ENCODE peak calls at places on chromosome 22, in four cellular contexts. One of them, this sample, is unnamed.

GRCh38 chr22:33723915-33724314 is 196.4 kb downstream of the LARGE1 start:
- DNase-seq in SK-N-SH: no peak
- DNase-seq in endothelial cell of umbilical vein: no peak
- DNase-seq in GM23338: no peak
- DNase-seq in this sample: no peak

GRCh38 chr22:22397292-22397870 is 111.2 kb downstream of the ZNF280B start:
- DNase-seq in SK-N-SH: no peak
- DNase-seq in endothelial cell of umbilical vein: no peak
- DNase-seq in GM23338: peak; percentile 15
- DNase-seq in this sample: no peak

GRCh38 chr22:41847300-41847699 is 14.4 kb downstream of the SREBF2 start:
- DNase-seq in SK-N-SH: no peak
- DNase-seq in endothelial cell of umbilical vein: no peak
- DNase-seq in GM23338: no peak
- DNase-seq in this sample: no peak

GRCh38 chr22:29266564-29267461 is 968 bp downstream of the RHBDD3 start:
- DNase-seq in SK-N-SH: peak; percentile 49
- DNase-seq in endothelial cell of umbilical vein: peak; percentile 20
- DNase-seq in GM23338: peak; percentile 17
- DNase-seq in this sample: peak; percentile 79

GRCh38 chr22:20258584-20259335 is 9.4 kb downstream of the RTN4R start:
- DNase-seq in SK-N-SH: peak; percentile 50
- DNase-seq in endothelial cell of umbilical vein: no peak
- DNase-seq in GM23338: peak; percentile 45
- DNase-seq in this sample: no peak

GRCh38 chr22:42080287-42080686 is 787 bp downstream of the SMDT1 start:
- DNase-seq in SK-N-SH: peak; percentile 44
- DNase-seq in endothelial cell of umbilical vein: peak; percentile 68
- DNase-seq in GM23338: peak; percentile 53
- DNase-seq in this sample: peak; percentile 82

GRCh38 chr22:21686634-21687393 is 21.0 kb downstream of the PPIL2 start:
- DNase-seq in SK-N-SH: no peak
- DNase-seq in endothelial cell of umbilical vein: no peak
- DNase-seq in GM23338: no peak
- DNase-seq in this sample: no peak

GRCh38 chr22:45240137-45240809 is 421 bp downstream of the KIAA0930 start:
- DNase-seq in SK-N-SH: peak; percentile 78
- DNase-seq in endothelial cell of umbilical vein: peak; percentile 23
- DNase-seq in GM23338: peak; percentile 53
- DNase-seq in this sample: peak; percentile 92

GRCh38 chr22:49958462-49958921 is 2.1 kb upstream of the PIM3 start:
- DNase-seq in SK-N-SH: no peak
- DNase-seq in endothelial cell of umbilical vein: no peak
- DNase-seq in GM23338: no peak
- DNase-seq in this sample: peak; percentile 76

GRCh38 chr22:48740731-48741405 is 1086.8 kb downstream of the BRD1 start:
- DNase-seq in SK-N-SH: no peak
- DNase-seq in endothelial cell of umbilical vein: no peak
- DNase-seq in GM23338: no peak
- DNase-seq in this sample: peak; percentile 57

GRCh38 chr22:49768511-49768910 is 59.2 kb downstream of the BRD1 start:
- DNase-seq in SK-N-SH: no peak
- DNase-seq in endothelial cell of umbilical vein: no peak
- DNase-seq in GM23338: no peak
- DNase-seq in this sample: peak; percentile 64

GRCh38 chr22:33274941-33275443 is 216.8 kb upstream of the SYN3 start:
- DNase-seq in SK-N-SH: peak; percentile 30
- DNase-seq in endothelial cell of umbilical vein: no peak
- DNase-seq in GM23338: no peak
- DNase-seq in this sample: no peak

GRCh38 chr22:20430641-20431519 is 6.7 kb downstream of the SCARF2 start:
- DNase-seq in SK-N-SH: peak; percentile 57
- DNase-seq in endothelial cell of umbilical vein: peak; percentile 44
- DNase-seq in GM23338: peak; percentile 87
- DNase-seq in this sample: peak; percentile 89

GRCh38 chr22:23533771-23534191 is 46.3 kb downstream of the IGLL1 start:
- DNase-seq in SK-N-SH: no peak
- DNase-seq in endothelial cell of umbilical vein: no peak
- DNase-seq in GM23338: peak; percentile 74
- DNase-seq in this sample: peak; percentile 54

GRCh38 chr22:23837911-23838685 is 708 bp downstream of the DERL3 start:
- DNase-seq in SK-N-SH: peak; percentile 10
- DNase-seq in endothelial cell of umbilical vein: no peak
- DNase-seq in GM23338: peak; percentile 60
- DNase-seq in this sample: peak; percentile 88

GRCh38 chr22:49550766-49551362 is 276.8 kb downstream of the BRD1 start:
- DNase-seq in SK-N-SH: no peak
- DNase-seq in endothelial cell of umbilical vein: no peak
- DNase-seq in GM23338: no peak
- DNase-seq in this sample: peak; percentile 30

GRCh38 chr22:19448739-19449421 is 1.4 kb upstream of the C22orf39 start:
- DNase-seq in SK-N-SH: no peak
- DNase-seq in endothelial cell of umbilical vein: no peak
- DNase-seq in GM23338: no peak
- DNase-seq in this sample: no peak

GRCh38 chr22:19874307-19875060 is 19.8 kb upstream of the GNB1L start:
- DNase-seq in SK-N-SH: peak; percentile 31
- DNase-seq in endothelial cell of umbilical vein: peak; percentile 77
- DNase-seq in GM23338: peak; percentile 34
- DNase-seq in this sample: peak; percentile 75

GRCh38 chr22:23911318-23911980 is 17.3 kb downstream of the MIF start:
- DNase-seq in SK-N-SH: no peak
- DNase-seq in endothelial cell of umbilical vein: no peak
- DNase-seq in GM23338: no peak
- DNase-seq in this sample: no peak

GRCh38 chr22:23534201-23534850 is 45.8 kb downstream of the IGLL1 start:
- DNase-seq in SK-N-SH: peak; percentile 28
- DNase-seq in endothelial cell of umbilical vein: no peak
- DNase-seq in GM23338: no peak
- DNase-seq in this sample: peak; percentile 69

GRCh38 chr22:41526802-41527799 is 17.2 kb downstream of the POLR3H start:
- DNase-seq in SK-N-SH: peak; percentile 64
- DNase-seq in endothelial cell of umbilical vein: no peak
- DNase-seq in GM23338: peak; percentile 70
- DNase-seq in this sample: peak; percentile 90

GRCh38 chr22:47623740-47624103 is 861.3 kb downstream of the TBC1D22A start:
- DNase-seq in SK-N-SH: no peak
- DNase-seq in endothelial cell of umbilical vein: no peak
- DNase-seq in GM23338: no peak
- DNase-seq in this sample: no peak

GRCh38 chr22:19488884-19489843 is 9.4 kb downstream of the CDC45 start:
- DNase-seq in SK-N-SH: peak; percentile 57
- DNase-seq in endothelial cell of umbilical vein: peak; percentile 25
- DNase-seq in GM23338: no peak
- DNase-seq in this sample: no peak

GRCh38 chr22:40485813-40486610 is 115.6 kb downstream of the SGSM3 start:
- DNase-seq in SK-N-SH: no peak
- DNase-seq in endothelial cell of umbilical vein: no peak
- DNase-seq in GM23338: no peak
- DNase-seq in this sample: no peak

GRCh38 chr22:48578138-48579034 is 1249.3 kb downstream of the BRD1 start:
- DNase-seq in SK-N-SH: no peak
- DNase-seq in endothelial cell of umbilical vein: no peak
- DNase-seq in GM23338: no peak
- DNase-seq in this sample: no peak

GRCh38 chr22:49670610-49671330 is 156.9 kb downstream of the BRD1 start:
- DNase-seq in SK-N-SH: peak; percentile 63
- DNase-seq in endothelial cell of umbilical vein: no peak
- DNase-seq in GM23338: no peak
- DNase-seq in this sample: peak; percentile 73

GRCh38 chr22:47152236-47152635 is 389.8 kb downstream of the TBC1D22A start:
- DNase-seq in SK-N-SH: no peak
- DNase-seq in endothelial cell of umbilical vein: no peak
- DNase-seq in GM23338: no peak
- DNase-seq in this sample: no peak

GRCh38 chr22:41003041-41003440 is 51.9 kb downstream of the RBX1 start:
- DNase-seq in SK-N-SH: no peak
- DNase-seq in endothelial cell of umbilical vein: no peak
- DNase-seq in GM23338: peak; percentile 24
- DNase-seq in this sample: no peak

GRCh38 chr22:47407626-47408025 is 645.2 kb downstream of the TBC1D22A start:
- DNase-seq in SK-N-SH: no peak
- DNase-seq in endothelial cell of umbilical vein: no peak
- DNase-seq in GM23338: no peak
- DNase-seq in this sample: no peak

GRCh38 chr22:29310863-29311339 is 4.5 kb downstream of the GAS2L1 start:
- DNase-seq in SK-N-SH: peak; percentile 86
- DNase-seq in endothelial cell of umbilical vein: peak; percentile 99
- DNase-seq in GM23338: peak; percentile 82
- DNase-seq in this sample: peak; percentile 91

GRCh38 chr22:46579751-46580449 is 40.3 kb upstream of the GRAMD4 start:
- DNase-seq in SK-N-SH: no peak
- DNase-seq in endothelial cell of umbilical vein: no peak
- DNase-seq in GM23338: no peak
- DNase-seq in this sample: peak; percentile 73

GRCh38 chr22:41217553-41218157 is 12.5 kb downstream of the L3MBTL2 start:
- DNase-seq in SK-N-SH: no peak
- DNase-seq in endothelial cell of umbilical vein: peak; percentile 72
- DNase-seq in GM23338: peak; percentile 59
- DNase-seq in this sample: no peak

GRCh38 chr22:22422629-22423112 is 85.9 kb downstream of the ZNF280B start:
- DNase-seq in SK-N-SH: peak; percentile 49
- DNase-seq in endothelial cell of umbilical vein: peak; percentile 58
- DNase-seq in GM23338: peak; percentile 84
- DNase-seq in this sample: peak; percentile 93

GRCh38 chr22:49705631-49706352 is 121.9 kb downstream of the BRD1 start:
- DNase-seq in SK-N-SH: no peak
- DNase-seq in endothelial cell of umbilical vein: no peak
- DNase-seq in GM23338: no peak
- DNase-seq in this sample: peak; percentile 59

GRCh38 chr22:45552580-45553332 is 50.1 kb downstream of the FBLN1 start:
- DNase-seq in SK-N-SH: peak; percentile 55
- DNase-seq in endothelial cell of umbilical vein: no peak
- DNase-seq in GM23338: peak; percentile 73
- DNase-seq in this sample: no peak

GRCh38 chr22:46578824-46579561 is 41.2 kb upstream of the GRAMD4 start:
- DNase-seq in SK-N-SH: peak; percentile 75
- DNase-seq in endothelial cell of umbilical vein: no peak
- DNase-seq in GM23338: no peak
- DNase-seq in this sample: peak; percentile 72

DNA sequence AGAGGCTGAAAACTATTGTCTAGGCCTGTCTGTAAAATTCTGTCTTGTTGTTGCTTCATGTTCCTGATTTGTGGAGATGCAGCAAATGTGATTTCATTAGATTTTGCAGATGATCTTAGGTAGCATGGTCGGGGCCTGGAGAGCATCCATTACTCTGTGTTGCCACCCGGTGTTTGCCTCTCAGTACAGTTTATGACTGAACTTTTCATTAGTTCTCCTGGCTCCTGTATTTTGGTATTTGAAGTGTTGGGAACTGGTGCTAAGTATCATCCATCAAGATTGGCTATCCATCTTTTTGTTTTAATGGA is 7.7 kb downstream of the YWHAH start:
- DNase-seq in SK-N-SH: peak; percentile 36
- DNase-seq in endothelial cell of umbilical vein: peak; percentile 11
- DNase-seq in GM23338: no peak
- DNase-seq in this sample: no peak
- H3K27ac ChIP-seq in SK-N-SH: peak overlapping the region; percentile 77
- H3K27ac ChIP-seq in endothelial cell of umbilical vein: peak overlapping the region; percentile 74
- H3K27ac ChIP-seq in GM23338: no peak overlapping the region
- H3K27ac ChIP-seq in this sample: no peak overlapping the region

DNA sequence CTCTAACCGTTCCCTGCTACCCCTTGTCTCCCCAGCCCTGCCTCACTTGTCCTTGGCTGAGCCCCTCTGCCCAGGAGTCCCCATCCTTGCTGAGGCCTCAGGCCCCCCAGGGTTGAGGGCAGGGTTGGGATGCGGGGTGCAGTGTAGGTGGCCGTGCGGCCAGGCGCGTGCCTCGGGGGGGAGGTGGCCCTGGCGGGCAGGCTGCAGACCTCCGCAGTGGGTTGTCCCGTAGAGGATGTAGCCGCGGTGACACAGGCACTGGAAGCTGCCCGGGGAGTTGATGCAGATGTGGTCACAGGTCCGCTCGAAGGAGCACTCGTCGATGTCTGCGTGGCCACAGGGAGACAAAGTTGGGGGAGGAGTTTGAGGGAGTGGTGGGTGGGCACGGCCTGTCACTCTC is 41.9 kb upstream of the TTLL12 start:
- DNase-seq in SK-N-SH: no peak
- DNase-seq in endothelial cell of umbilical vein: no peak
- DNase-seq in GM23338: no peak
- DNase-seq in this sample: no peak
- TF ChIP-seq POLR2AphosphoS5 in SK-N-SH: no peak
- TF ChIP-seq POLR2AphosphoS5 in endothelial cell of umbilical vein: no peak
- TF ChIP-seq POLR2AphosphoS5 in GM23338: no peak
- TF ChIP-seq POLR2AphosphoS5 in this sample: no peak

GRCh38 chr22:25772288-25772687 is 30.3 kb downstream of the MYO18B start:
- DNase-seq in SK-N-SH: no peak
- DNase-seq in endothelial cell of umbilical vein: no peak
- DNase-seq in GM23338: no peak
- DNase-seq in this sample: no peak
- H3K4me1 ChIP-seq in SK-N-SH: peaks cover 17% of the 10 kb centered on the region
- H3K4me1 ChIP-seq in endothelial cell of umbilical vein: no peaks in the 10 kb centered on the region
- H3K4me1 ChIP-seq in GM23338: no peaks in the 10 kb centered on the region
- H3K4me1 ChIP-seq in this sample: peaks cover 7% of the 10 kb centered on the region

GRCh38 chr22:30348395-30348794 is 8.3 kb downstream of the SF3A1 start:
- DNase-seq in SK-N-SH: no peak
- DNase-seq in endothelial cell of umbilical vein: no peak
- DNase-seq in GM23338: no peak
- DNase-seq in this sample: peak; percentile 51
- H3K27ac ChIP-seq in SK-N-SH: no peak overlapping the region
- H3K27ac ChIP-seq in endothelial cell of umbilical vein: no peak overlapping the region
- H3K27ac ChIP-seq in GM23338: no peak overlapping the region
- H3K27ac ChIP-seq in this sample: peak overlapping the region; percentile 52

GRCh38 chr22:44144046-44144569 is 36.6 kb upstream of the PARVG start:
- DNase-seq in SK-N-SH: no peak
- DNase-seq in endothelial cell of umbilical vein: no peak
- DNase-seq in GM23338: no peak
- DNase-seq in this sample: no peak
- TF ChIP-seq POLR2AphosphoS5 in SK-N-SH: no peak
- TF ChIP-seq POLR2AphosphoS5 in endothelial cell of umbilical vein: no peak
- TF ChIP-seq POLR2AphosphoS5 in GM23338: no peak
- TF ChIP-seq POLR2AphosphoS5 in this sample: no peak

DNA sequence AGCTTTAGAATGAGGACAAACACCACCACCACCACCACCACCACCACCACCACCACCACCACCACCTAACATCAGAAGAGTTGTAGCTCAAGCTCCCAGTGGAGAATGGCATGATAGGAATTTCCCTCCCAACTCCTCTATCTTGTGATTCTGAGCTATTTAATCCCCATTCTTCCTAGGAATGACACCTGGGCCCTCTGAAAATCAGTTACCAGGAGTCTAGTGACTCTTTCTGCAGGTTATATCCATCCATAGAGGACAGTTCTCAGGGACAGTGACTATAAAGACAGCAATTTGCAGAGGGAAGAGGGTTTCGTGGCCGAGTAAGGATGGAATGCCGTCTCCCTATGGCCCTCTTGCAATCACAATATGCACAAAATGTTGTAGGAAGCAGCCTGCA is 27.8 kb downstream of the MYH9 start:
- DNase-seq in SK-N-SH: no peak
- DNase-seq in endothelial cell of umbilical vein: no peak
- DNase-seq in GM23338: peak; percentile 79
- DNase-seq in this sample: no peak
- H3K4me1 ChIP-seq in SK-N-SH: peaks cover 31% of the 10 kb centered on the region
- H3K4me1 ChIP-seq in endothelial cell of umbilical vein: peaks cover 89% of the 10 kb centered on the region
- H3K4me1 ChIP-seq in GM23338: peaks cover 87% of the 10 kb centered on the region
- H3K4me1 ChIP-seq in this sample: peaks cover 100% of the 10 kb centered on the region

GRCh38 chr22:36913431-36914382 is at the start of gene CSF2RB:
- DNase-seq in SK-N-SH: no peak
- DNase-seq in endothelial cell of umbilical vein: peak; percentile 78
- DNase-seq in GM23338: no peak
- DNase-seq in this sample: peak; percentile 91
- H3K27ac ChIP-seq in SK-N-SH: no peak within 1 kb of the TSS
- H3K27ac ChIP-seq in endothelial cell of umbilical vein: peak within 1 kb of the TSS; percentile 68
- H3K27ac ChIP-seq in GM23338: no peak within 1 kb of the TSS
- H3K27ac ChIP-seq in this sample: peak within 1 kb of the TSS; percentile 82

This sample was measured in spleen.